ENCODE peak calls at places on chromosome 17, in five cellular contexts. One of them, this sample, is unnamed.

GRCh38 chr17:27878776-27879562 is 14.2 kb downstream of the LYRM9 start:
- DNase-seq in body of pancreas: no peak
- DNase-seq in lower lobe of right lung: no peak
- DNase-seq in CD8-positive, alpha-beta T cell: peak; percentile 23
- DNase-seq in neural progenitor cell: no peak
- DNase-seq in this sample: peak; percentile 20

GRCh38 chr17:77748436-77748835 is 210.1 kb upstream of the TNRC6C start:
- DNase-seq in body of pancreas: no peak
- DNase-seq in lower lobe of right lung: no peak
- DNase-seq in CD8-positive, alpha-beta T cell: no peak
- DNase-seq in neural progenitor cell: no peak
- DNase-seq in this sample: no peak

GRCh38 chr17:50029185-50029584 is 26.7 kb upstream of the ITGA3 start:
- DNase-seq in body of pancreas: no peak
- DNase-seq in lower lobe of right lung: no peak
- DNase-seq in CD8-positive, alpha-beta T cell: no peak
- DNase-seq in neural progenitor cell: no peak
- DNase-seq in this sample: no peak

GRCh38 chr17:29757788-29758187 is 135.1 kb upstream of the CORO6 start:
- DNase-seq in body of pancreas: no peak
- DNase-seq in lower lobe of right lung: no peak
- DNase-seq in CD8-positive, alpha-beta T cell: no peak
- DNase-seq in neural progenitor cell: no peak
- DNase-seq in this sample: no peak

GRCh38 chr17:68824707-68825106 is 130.5 kb downstream of the ABCA8 start:
- DNase-seq in body of pancreas: no peak
- DNase-seq in lower lobe of right lung: no peak
- DNase-seq in CD8-positive, alpha-beta T cell: no peak
- DNase-seq in neural progenitor cell: no peak
- DNase-seq in this sample: no peak

GRCh38 chr17:27290916-27291598 is 2.9 kb upstream of the WSB1 start:
- DNase-seq in body of pancreas: no peak
- DNase-seq in lower lobe of right lung: no peak
- DNase-seq in CD8-positive, alpha-beta T cell: no peak
- DNase-seq in neural progenitor cell: no peak
- DNase-seq in this sample: no peak

GRCh38 chr17:61202564-61202963 is 197.1 kb upstream of the TBX2 start:
- DNase-seq in body of pancreas: no peak
- DNase-seq in lower lobe of right lung: no peak
- DNase-seq in CD8-positive, alpha-beta T cell: no peak
- DNase-seq in neural progenitor cell: no peak
- DNase-seq in this sample: no peak

GRCh38 chr17:62994931-62995330 is 28.9 kb downstream of the TANC2 start:
- DNase-seq in body of pancreas: no peak
- DNase-seq in lower lobe of right lung: no peak
- DNase-seq in CD8-positive, alpha-beta T cell: no peak
- DNase-seq in neural progenitor cell: no peak
- DNase-seq in this sample: no peak

GRCh38 chr17:77453613-77454559 is 313.1 kb downstream of the SEC14L1 start:
- DNase-seq in body of pancreas: peak; percentile 63
- DNase-seq in lower lobe of right lung: no peak
- DNase-seq in CD8-positive, alpha-beta T cell: peak; percentile 58
- DNase-seq in neural progenitor cell: no peak
- DNase-seq in this sample: peak; percentile 65

GRCh38 chr17:77502626-77503292 is 362.0 kb downstream of the SEC14L1 start:
- DNase-seq in body of pancreas: no peak
- DNase-seq in lower lobe of right lung: no peak
- DNase-seq in CD8-positive, alpha-beta T cell: no peak
- DNase-seq in neural progenitor cell: no peak
- DNase-seq in this sample: no peak

GRCh38 chr17:55549140-55549539 is 37.9 kb upstream of the SMIM36 start:
- DNase-seq in body of pancreas: no peak
- DNase-seq in lower lobe of right lung: no peak
- DNase-seq in CD8-positive, alpha-beta T cell: no peak
- DNase-seq in neural progenitor cell: peak; percentile 56
- DNase-seq in this sample: no peak

GRCh38 chr17:34156401-34156740 is 98.7 kb upstream of the CCL2 start:
- DNase-seq in body of pancreas: no peak
- DNase-seq in lower lobe of right lung: no peak
- DNase-seq in CD8-positive, alpha-beta T cell: no peak
- DNase-seq in neural progenitor cell: peak; percentile 18
- DNase-seq in this sample: no peak

GRCh38 chr17:41602524-41602923 is 10.0 kb downstream of the KRT16 start:
- DNase-seq in body of pancreas: no peak
- DNase-seq in lower lobe of right lung: no peak
- DNase-seq in CD8-positive, alpha-beta T cell: no peak
- DNase-seq in neural progenitor cell: no peak
- DNase-seq in this sample: no peak

GRCh38 chr17:8376302-8377067 is at the start of gene KRABD2:
- DNase-seq in body of pancreas: peak; percentile 97
- DNase-seq in lower lobe of right lung: peak; percentile 93
- DNase-seq in CD8-positive, alpha-beta T cell: peak; percentile 92
- DNase-seq in neural progenitor cell: peak; percentile 95
- DNase-seq in this sample: peak; percentile 85

GRCh38 chr17:79681101-79681621 is 49.6 kb upstream of the ENPP7 start:
- DNase-seq in body of pancreas: no peak
- DNase-seq in lower lobe of right lung: peak; percentile 31
- DNase-seq in CD8-positive, alpha-beta T cell: no peak
- DNase-seq in neural progenitor cell: no peak
- DNase-seq in this sample: no peak

GRCh38 chr17:49180303-49180702 is 30.1 kb downstream of the GNGT2 start:
- DNase-seq in body of pancreas: peak; percentile 75
- DNase-seq in lower lobe of right lung: peak; percentile 77
- DNase-seq in CD8-positive, alpha-beta T cell: peak; percentile 76
- DNase-seq in neural progenitor cell: peak; percentile 66
- DNase-seq in this sample: peak; percentile 44

GRCh38 chr17:4739122-4740024 is at the start of the genes CXCL16 and ZMYND15:
- DNase-seq in body of pancreas: peak; percentile 71
- DNase-seq in lower lobe of right lung: peak; percentile 81
- DNase-seq in CD8-positive, alpha-beta T cell: peak; percentile 78
- DNase-seq in neural progenitor cell: peak; percentile 61
- DNase-seq in this sample: peak; percentile 67

GRCh38 chr17:51050291-51051033 is 70.2 kb downstream of the SPAG9 start:
- DNase-seq in body of pancreas: no peak
- DNase-seq in lower lobe of right lung: no peak
- DNase-seq in CD8-positive, alpha-beta T cell: no peak
- DNase-seq in neural progenitor cell: no peak
- DNase-seq in this sample: no peak

GRCh38 chr17:15908378-15908777 is 36.6 kb upstream of the ADORA2B start:
- DNase-seq in body of pancreas: no peak
- DNase-seq in lower lobe of right lung: no peak
- DNase-seq in CD8-positive, alpha-beta T cell: no peak
- DNase-seq in neural progenitor cell: no peak
- DNase-seq in this sample: no peak

GRCh38 chr17:53336281-53336680 is 486.4 kb upstream of the KIF2B start:
- DNase-seq in body of pancreas: no peak
- DNase-seq in lower lobe of right lung: no peak
- DNase-seq in CD8-positive, alpha-beta T cell: no peak
- DNase-seq in neural progenitor cell: no peak
- DNase-seq in this sample: no peak

GRCh38 chr17:77790143-77790829 is 168.2 kb upstream of the TNRC6C start:
- DNase-seq in body of pancreas: no peak
- DNase-seq in lower lobe of right lung: no peak
- DNase-seq in CD8-positive, alpha-beta T cell: no peak
- DNase-seq in neural progenitor cell: peak; percentile 42
- DNase-seq in this sample: no peak

GRCh38 chr17:74807925-74808324 is 31.8 kb upstream of the NAT9 start:
- DNase-seq in body of pancreas: no peak
- DNase-seq in lower lobe of right lung: no peak
- DNase-seq in CD8-positive, alpha-beta T cell: no peak
- DNase-seq in neural progenitor cell: no peak
- DNase-seq in this sample: no peak

GRCh38 chr17:74994440-74994839 is 7.0 kb downstream of the CDR2L start:
- DNase-seq in body of pancreas: no peak
- DNase-seq in lower lobe of right lung: no peak
- DNase-seq in CD8-positive, alpha-beta T cell: no peak
- DNase-seq in neural progenitor cell: no peak
- DNase-seq in this sample: no peak

GRCh38 chr17:59707971-59708425 is 544 bp downstream of the VMP1 start:
- DNase-seq in body of pancreas: peak; percentile 15
- DNase-seq in lower lobe of right lung: no peak
- DNase-seq in CD8-positive, alpha-beta T cell: no peak
- DNase-seq in neural progenitor cell: no peak
- DNase-seq in this sample: peak; percentile 45

GRCh38 chr17:27542841-27543463 is 86.7 kb downstream of the KSR1 start:
- DNase-seq in body of pancreas: no peak
- DNase-seq in lower lobe of right lung: no peak
- DNase-seq in CD8-positive, alpha-beta T cell: no peak
- DNase-seq in neural progenitor cell: no peak
- DNase-seq in this sample: no peak

GRCh38 chr17:19991252-19991885 is 13.7 kb upstream of the AKAP10 start:
- DNase-seq in body of pancreas: no peak
- DNase-seq in lower lobe of right lung: no peak
- DNase-seq in CD8-positive, alpha-beta T cell: no peak
- DNase-seq in neural progenitor cell: no peak
- DNase-seq in this sample: no peak

GRCh38 chr17:47220531-47220999 is 11.4 kb downstream of the MYL4 start:
- DNase-seq in body of pancreas: no peak
- DNase-seq in lower lobe of right lung: no peak
- DNase-seq in CD8-positive, alpha-beta T cell: peak; percentile 26
- DNase-seq in neural progenitor cell: no peak
- DNase-seq in this sample: peak; percentile 18

GRCh38 chr17:416293-417206 is 63.9 kb upstream of the RPH3AL start:
- DNase-seq in body of pancreas: no peak
- DNase-seq in lower lobe of right lung: no peak
- DNase-seq in CD8-positive, alpha-beta T cell: peak; percentile 26
- DNase-seq in neural progenitor cell: no peak
- DNase-seq in this sample: peak; percentile 68

GRCh38 chr17:9240659-9241370 is 219.5 kb downstream of the NTN1 start:
- DNase-seq in body of pancreas: peak; percentile 77
- DNase-seq in lower lobe of right lung: no peak
- DNase-seq in CD8-positive, alpha-beta T cell: no peak
- DNase-seq in neural progenitor cell: peak; percentile 62
- DNase-seq in this sample: no peak

GRCh38 chr17:70820276-70820675 is 650.9 kb downstream of the KCNJ2 start:
- DNase-seq in body of pancreas: no peak
- DNase-seq in lower lobe of right lung: no peak
- DNase-seq in CD8-positive, alpha-beta T cell: no peak
- DNase-seq in neural progenitor cell: no peak
- DNase-seq in this sample: no peak

GRCh38 chr17:57075785-57076184 is 9.3 kb upstream of the AKAP1 start:
- DNase-seq in body of pancreas: no peak
- DNase-seq in lower lobe of right lung: no peak
- DNase-seq in CD8-positive, alpha-beta T cell: no peak
- DNase-seq in neural progenitor cell: no peak
- DNase-seq in this sample: no peak

DNA sequence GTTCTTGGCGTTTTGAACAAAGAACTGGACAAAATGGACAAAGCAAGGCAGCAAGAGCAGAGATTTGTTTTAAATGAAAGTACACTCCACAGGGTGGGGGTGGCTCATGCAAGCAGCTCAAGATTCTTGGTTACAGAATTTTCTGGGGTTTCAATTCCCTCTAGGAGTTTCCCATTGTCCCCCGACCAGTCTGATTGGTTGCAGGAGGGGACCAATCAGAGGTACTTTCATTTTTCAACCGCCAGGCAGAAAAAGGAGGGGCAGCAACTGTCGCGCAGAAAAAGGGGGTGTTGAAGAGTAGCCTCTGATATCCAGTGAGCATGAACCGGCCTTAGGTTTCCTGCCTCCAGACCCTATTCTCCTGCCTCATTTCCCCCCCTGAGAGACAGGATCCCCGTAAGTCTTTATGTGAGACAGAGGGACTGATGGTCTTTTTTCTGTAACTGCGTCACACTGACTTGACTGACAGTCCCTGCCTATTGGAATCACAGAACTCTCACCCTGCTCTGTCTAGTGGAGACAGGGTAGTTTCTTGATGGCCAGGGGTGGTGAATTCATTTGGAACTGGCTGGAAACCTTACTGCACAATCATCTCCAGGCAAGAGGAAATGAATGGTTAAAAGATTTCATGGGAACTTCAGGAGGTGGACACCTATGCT is 59.4 kb upstream of the ALOX12 start:
- DNase-seq in body of pancreas: peak; percentile 18
- DNase-seq in lower lobe of right lung: no peak
- DNase-seq in CD8-positive, alpha-beta T cell: no peak
- DNase-seq in neural progenitor cell: no peak
- DNase-seq in this sample: peak; percentile 22
- H3K27ac ChIP-seq in body of pancreas: no peak overlapping the region
- H3K27ac ChIP-seq in lower lobe of right lung: peak overlapping the region; percentile 68
- H3K27ac ChIP-seq in CD8-positive, alpha-beta T cell: peak overlapping the region; percentile 74
- H3K27ac ChIP-seq in neural progenitor cell: no peak overlapping the region
- H3K27ac ChIP-seq in this sample: peak overlapping the region; percentile 62

DNA sequence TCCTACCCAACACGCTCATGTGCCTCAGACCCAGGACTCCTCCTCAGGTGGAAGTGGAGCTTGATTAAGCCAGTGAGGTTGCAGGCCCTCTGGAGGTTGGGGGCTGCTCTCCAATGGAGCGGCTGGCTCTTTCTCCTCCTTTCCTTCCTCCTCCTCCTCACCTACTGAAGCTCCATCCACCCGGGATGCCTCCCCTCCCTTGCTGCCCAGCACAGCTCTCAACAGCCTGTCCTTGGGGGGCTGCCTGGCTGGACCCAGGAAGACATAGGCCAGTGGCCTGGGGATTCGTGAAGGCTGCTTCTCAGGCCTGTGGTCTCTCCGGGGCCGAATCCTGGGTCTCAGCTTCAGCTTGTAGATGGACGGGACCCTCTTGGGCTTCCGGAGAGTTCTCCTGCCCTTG is 8.2 kb downstream of the GAS2L2 start:
- DNase-seq in body of pancreas: no peak
- DNase-seq in lower lobe of right lung: no peak
- DNase-seq in CD8-positive, alpha-beta T cell: no peak
- DNase-seq in neural progenitor cell: no peak
- DNase-seq in this sample: no peak
- H3K4me3 ChIP-seq in body of pancreas: no peak overlapping the region
- H3K4me3 ChIP-seq in lower lobe of right lung: no peak overlapping the region
- H3K4me3 ChIP-seq in CD8-positive, alpha-beta T cell: no peak overlapping the region
- H3K4me3 ChIP-seq in neural progenitor cell: no peak overlapping the region
- H3K4me3 ChIP-seq in this sample: no peak overlapping the region

GRCh38 chr17:16937431-16937830 is 34.5 kb downstream of the TNFRSF13B start:
- DNase-seq in body of pancreas: no peak
- DNase-seq in lower lobe of right lung: peak; percentile 42
- DNase-seq in CD8-positive, alpha-beta T cell: no peak
- DNase-seq in neural progenitor cell: no peak
- DNase-seq in this sample: no peak
- H3K27ac ChIP-seq in body of pancreas: no peak overlapping the region
- H3K27ac ChIP-seq in lower lobe of right lung: no peak overlapping the region
- H3K27ac ChIP-seq in CD8-positive, alpha-beta T cell: no peak overlapping the region
- H3K27ac ChIP-seq in neural progenitor cell: no peak overlapping the region
- H3K27ac ChIP-seq in this sample: no peak overlapping the region

GRCh38 chr17:45312477-45313418 is 4.1 kb downstream of the MAP3K14 start:
- DNase-seq in body of pancreas: no peak
- DNase-seq in lower lobe of right lung: no peak
- DNase-seq in CD8-positive, alpha-beta T cell: no peak
- DNase-seq in neural progenitor cell: no peak
- DNase-seq in this sample: no peak

GRCh38 chr17:45314761-45315549 is 1.9 kb downstream of the MAP3K14 start:
- DNase-seq in body of pancreas: no peak
- DNase-seq in lower lobe of right lung: no peak
- DNase-seq in CD8-positive, alpha-beta T cell: no peak
- DNase-seq in neural progenitor cell: no peak
- DNase-seq in this sample: no peak

GRCh38 chr17:45313419-45313771 is 3.4 kb downstream of the MAP3K14 start:
- DNase-seq in body of pancreas: no peak
- DNase-seq in lower lobe of right lung: no peak
- DNase-seq in CD8-positive, alpha-beta T cell: no peak
- DNase-seq in neural progenitor cell: no peak
- DNase-seq in this sample: no peak

GRCh38 chr17:45315583-45316270 is 1.1 kb downstream of the MAP3K14 start:
- DNase-seq in body of pancreas: no peak
- DNase-seq in lower lobe of right lung: no peak
- DNase-seq in CD8-positive, alpha-beta T cell: no peak
- DNase-seq in neural progenitor cell: no peak
- DNase-seq in this sample: no peak

GRCh38 chr17:45313927-45314760 is 2.7 kb downstream of the MAP3K14 start:
- DNase-seq in body of pancreas: no peak
- DNase-seq in lower lobe of right lung: no peak
- DNase-seq in CD8-positive, alpha-beta T cell: no peak
- DNase-seq in neural progenitor cell: no peak
- DNase-seq in this sample: no peak
- H3K4me3 ChIP-seq in body of pancreas: no peak overlapping the region
- H3K4me3 ChIP-seq in lower lobe of right lung: peak overlapping the region; percentile 80
- H3K4me3 ChIP-seq in CD8-positive, alpha-beta T cell: peak overlapping the region; percentile 81
- H3K4me3 ChIP-seq in neural progenitor cell: no peak overlapping the region
- H3K4me3 ChIP-seq in this sample: peak overlapping the region; percentile 57

This sample was measured in CD4-positive, alpha-beta memory T cell.